ENCODE peak calls at places on chromosomes 13 and 19, in five cellular contexts. P is HAP-1, K is fibroblast of mammary gland, B is astrocyte of the spinal cord, X is heart right ventricle. H is an unnamed sample.

GRCh38 chr13:113901642-113902041 is 37.8 kb upstream of the GAS6 start:
- DNase-seq in P (no peak), K (no peak), B (no peak), X (no peak), H (no peak)

GRCh38 chr19:5966215-5966614 is 11.7 kb downstream of the RANBP3 start:
- DNase-seq in P (no peak), K (peak), B (no peak), X (no peak), H (peak)

GRCh38 chr13:65631078-65631477 is 1599.1 kb downstream of the PCDH9 start:
- DNase-seq in P (no peak), K (peak), B (peak), X (no peak), H (no peak)

GRCh38 chr19:7333198-7334118 is 15.3 kb upstream of the ARHGEF18 start:
- DNase-seq in P (no peak), K (peak), B (no peak), X (peak), H (peak)

GRCh38 chr13:96982672-96983071 is 11.6 kb downstream of the OXGR1 start:
- DNase-seq in P (no peak), K (peak), B (peak), X (peak), H (peak)

GRCh38 chr19:1133471-1133929 is 29.7 kb downstream of the GPX4 start:
- DNase-seq in P (no peak), K (peak), B (no peak), X (no peak), H (no peak)

GRCh38 chr19:33085570-33086128 is 4.7 kb downstream of the GPATCH1 start:
- DNase-seq in P (no peak), K (no peak), B (no peak), X (no peak), H (no peak)

GRCh38 chr13:106917024-106917491 is 349.1 kb upstream of the ARGLU1 start:
- DNase-seq in P (no peak), K (no peak), B (no peak), X (peak), H (no peak)

GRCh38 chr13:33639158-33639557 is 178.8 kb upstream of the RFC3 start:
- DNase-seq in P (no peak), K (peak), B (no peak), X (no peak), H (peak)

GRCh38 chr13:33283195-33283910 is 2.2 kb downstream of the STARD13 start:
- DNase-seq in P (no peak), K (peak), B (no peak), X (no peak), H (no peak)

GRCh38 chr13:111853766-111854165 is 213.2 kb upstream of the SOX1 start:
- DNase-seq in P (no peak), K (no peak), B (no peak), X (no peak), H (no peak)

DNA sequence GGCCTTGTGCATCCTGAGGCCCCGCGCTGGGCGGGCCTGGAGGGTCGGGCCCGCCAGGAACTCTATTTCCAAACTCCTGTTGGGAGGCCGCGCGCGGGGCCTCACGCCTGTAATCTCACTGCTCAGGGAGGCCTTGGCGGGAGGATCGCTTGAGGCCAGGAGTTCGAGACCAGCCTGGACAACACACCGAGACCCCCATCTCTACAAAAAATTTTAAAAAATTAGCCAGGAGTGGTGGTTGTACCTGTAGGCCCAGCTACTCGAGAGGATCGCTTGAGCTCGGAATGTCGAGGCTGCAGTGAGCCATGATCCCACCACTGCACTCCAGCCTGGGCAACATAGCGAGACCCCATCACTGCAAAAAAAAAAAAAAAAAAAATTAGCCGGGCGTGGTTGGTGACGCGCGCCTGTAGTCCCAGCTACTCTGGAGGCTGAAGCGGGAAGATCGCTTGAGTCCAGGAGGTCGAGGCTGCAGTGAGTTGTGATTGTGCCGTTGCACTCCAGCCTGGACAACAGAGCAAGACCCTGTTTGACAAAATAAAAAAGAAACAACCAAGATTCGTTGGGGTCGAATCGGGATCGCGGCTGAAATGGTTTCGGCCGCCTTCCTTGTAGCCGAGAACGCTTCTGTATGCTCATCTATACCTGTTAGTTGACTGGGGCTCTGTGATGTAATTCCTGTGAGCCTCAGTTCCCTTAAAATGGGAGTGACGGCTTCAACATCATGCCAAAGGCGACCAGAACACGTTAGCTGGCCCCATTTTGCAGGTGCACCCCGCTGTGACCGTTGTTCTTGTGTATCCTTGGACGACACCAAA is 636 bp downstream of the SF3A2 start:
- DNase-seq in P (peak), K (no peak), B (no peak), X (no peak), H (no peak)
- H3K4me3 ChIP-seq in P (peak), K (peak), B (peak), X (peak), H (peak)

GRCh38 chr19:42270346-42271044 is 1.4 kb downstream of the CIC start:
- DNase-seq in P (no peak), K (peak), B (peak), X (peak), H (peak)

GRCh38 chr19:42269518-42270345 is 680 bp downstream of the CIC start:
- DNase-seq in P (no peak), K (no peak), B (no peak), X (no peak), H (no peak)

GRCh38 chr19:42271861-42272534 is 2.9 kb downstream of the CIC start:
- DNase-seq in P (no peak), K (no peak), B (no peak), X (no peak), H (no peak)

GRCh38 chr19:42272535-42272897 is 3.5 kb downstream of the CIC start:
- DNase-seq in P (no peak), K (no peak), B (no peak), X (no peak), H (no peak)

DNA sequence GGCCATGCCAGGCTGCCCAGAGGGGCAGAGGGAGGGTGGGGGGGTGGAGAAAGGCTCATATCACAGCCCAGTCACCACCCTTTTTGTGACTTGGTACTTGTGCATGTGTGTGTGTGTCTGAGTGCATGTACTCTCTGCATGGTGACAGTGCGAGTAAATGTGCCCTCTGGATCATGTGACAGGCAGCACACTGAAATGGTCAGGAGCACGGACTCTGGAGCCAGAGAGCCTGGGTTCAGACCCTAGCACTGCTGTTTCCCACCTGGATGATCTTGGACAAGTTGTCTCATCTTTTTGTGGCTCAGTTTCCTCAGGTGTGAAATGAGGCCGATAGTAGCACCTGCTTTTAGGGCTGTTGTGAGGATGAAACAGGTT is 2.0 kb downstream of the CIC start:
- DNase-seq in P (no peak), K (no peak), B (no peak), X (no peak), H (no peak)
- H3K4me3 ChIP-seq in P (no peak), K (peak), B (peak), X (peak), H (no peak)

GRCh38 chr19:39390759-39391592 is at the start of the genes MED29 and PAF1:
- DNase-seq in P (peak), K (peak), B (peak), X (peak), H (peak)
- H3K4me3 ChIP-seq in P (peak), K (peak), B (peak), X (peak), H (peak)

DNA sequence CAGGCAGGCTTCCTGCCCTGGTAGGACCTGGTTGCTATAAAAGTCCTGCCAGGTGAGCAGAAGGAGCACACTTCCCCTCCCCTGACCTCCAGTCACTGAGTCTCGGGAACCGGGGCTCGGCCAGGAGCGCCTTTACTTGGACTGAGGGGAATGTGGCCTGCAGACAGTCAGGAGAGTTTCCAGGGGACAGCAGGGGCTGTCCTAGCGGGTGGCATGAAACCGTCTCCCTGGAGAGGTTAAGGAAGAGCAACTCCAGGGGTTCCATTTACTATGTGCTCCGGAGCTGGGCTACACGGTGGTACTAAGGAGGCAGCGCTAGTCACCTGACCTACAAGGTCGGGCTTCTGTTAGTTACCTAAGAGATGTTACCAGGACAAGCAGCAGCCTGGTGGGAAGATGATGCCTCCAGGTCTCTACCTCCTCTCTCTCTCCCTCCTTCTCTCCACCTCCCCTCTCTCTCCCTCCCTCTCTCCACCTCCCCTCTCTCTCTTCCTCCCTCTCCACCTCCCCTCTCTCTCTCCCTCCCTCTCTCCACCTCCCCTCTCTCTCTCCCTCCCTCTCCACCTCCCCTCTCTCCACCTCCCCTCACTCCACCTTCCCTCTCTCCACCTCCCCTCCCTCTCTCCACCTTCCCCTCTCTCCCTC is 4.1 kb upstream of the CNOT3 start:
- DNase-seq in P (no peak), K (peak), B (no peak), X (no peak), H (peak)
- H3K4me3 ChIP-seq in P (no peak), K (no peak), B (no peak), X (no peak), H (no peak)

GRCh38 chr19:14496849-14497346 is 971 bp upstream of the GIPC1 start:
- DNase-seq in P (no peak), K (no peak), B (no peak), X (no peak), H (no peak)
- H3K4me3 ChIP-seq in P (no peak), K (peak), B (no peak), X (peak), H (peak)

GRCh38 chr19:3607398-3608078 is 863 bp upstream of the TBXA2R start:
- DNase-seq in P (peak), K (peak), B (peak), X (peak), H (no peak)
- H3K4me3 ChIP-seq in P (peak), K (peak), B (peak), X (peak), H (peak)

H was measured in fibroblast of lung.